ENCODE peak calls at places on chromosomes 13 and 19, in nine cellular contexts. R is mesendoderm, T is IMR-90, L is HepG2, V is SK-N-SH, C is hepatocyte, Y is fibroblast of lung, E is endothelial cell of umbilical vein, D is neuronal stem cell. A is an unnamed sample.

GRCh38 chr13:72963762-72964161 is 95.0 kb upstream of the KLF5 start:
- DNase-seq in R (no peak), T (no peak), L (no peak), V (no peak), C (no peak), Y (no peak), E (no peak), D (no peak), A (no peak)

GRCh38 chr13:108700421-108701170 is 71.2 kb downstream of the MYO16 start:
- DNase-seq in R (no peak), T (peak; percentile 71), L (no peak), V (no peak), C (peak; percentile 11), Y (peak; percentile 75), E (no peak), D (no peak), A (no peak)

GRCh38 chr13:112734696-112735547 is 45.1 kb downstream of the ATP11A start:
- DNase-seq in R (no peak), T (peak; percentile 18), L (no peak), V (no peak), C (no peak), Y (no peak), E (no peak), D (no peak), A (no peak)

GRCh38 chr13:36298535-36299068 is 988 bp upstream of the CCDC169 start:
- DNase-seq in R (peak; percentile 84), T (no peak), L (no peak), V (no peak), C (no peak), Y (no peak), E (peak; percentile 13), D (peak; percentile 80), A (no peak)

GRCh38 chr13:40611635-40612422 is 54.6 kb downstream of the FOXO1 start:
- DNase-seq in R (peak; percentile 42), T (no peak), L (no peak), V (no peak), C (no peak), Y (no peak), E (no peak), D (no peak), A (no peak)

GRCh38 chr13:41402695-41403511 is 54.4 kb upstream of the RGCC start:
- DNase-seq in R (peak; percentile 54), T (no peak), L (peak; percentile 29), V (no peak), C (no peak), Y (no peak), E (no peak), D (no peak), A (no peak)

GRCh38 chr13:25777509-25777908 is 274.3 kb downstream of the SHISA2 start:
- DNase-seq in R (no peak), T (no peak), L (no peak), V (no peak), C (no peak), Y (no peak), E (no peak), D (no peak), A (no peak)

GRCh38 chr19:39144487-39145071 is 19.0 kb downstream of the PAK4 start:
- DNase-seq in R (peak; percentile 53), T (peak; percentile 22), L (no peak), V (peak; percentile 80), C (peak; percentile 23), Y (peak; percentile 41), E (peak; percentile 90), D (no peak), A (no peak)

GRCh38 chr19:3842948-3843347 is 25.9 kb downstream of the ZFR2 start:
- DNase-seq in R (no peak), T (no peak), L (no peak), V (no peak), C (no peak), Y (no peak), E (no peak), D (no peak), A (no peak)

GRCh38 chr13:69681722-69682121 is 425.9 kb upstream of the ATXN8OS start:
- DNase-seq in R (no peak), T (no peak), L (no peak), V (no peak), C (no peak), Y (no peak), E (no peak), D (no peak), A (no peak)

GRCh38 chr19:34313188-34313587 is 51.8 kb upstream of the GPI start:
- DNase-seq in R (no peak), T (peak; percentile 84), L (no peak), V (no peak), C (peak; percentile 30), Y (peak; percentile 87), E (peak; percentile 66), D (no peak), A (peak; percentile 81)

GRCh38 chr13:75764251-75764650 is 128.1 kb downstream of the LMO7 start:
- DNase-seq in R (no peak), T (no peak), L (no peak), V (no peak), C (no peak), Y (no peak), E (no peak), D (no peak), A (no peak)

GRCh38 chr19:13956365-13956744 is 4.0 kb downstream of the DCAF15 start:
- DNase-seq in R (no peak), T (no peak), L (no peak), V (no peak), C (peak; percentile 2), Y (no peak), E (no peak), D (no peak), A (no peak)

GRCh38 chr19:13958043-13958442 is 5.7 kb downstream of the DCAF15 start:
- DNase-seq in R (no peak), T (no peak), L (no peak), V (no peak), C (no peak), Y (no peak), E (no peak), D (no peak), A (no peak)

GRCh38 chr19:13954185-13954584 is 1.9 kb downstream of the DCAF15 start:
- DNase-seq in R (no peak), T (no peak), L (no peak), V (no peak), C (no peak), Y (no peak), E (no peak), D (no peak), A (no peak)

GRCh38 chr19:13957107-13957506 is 4.8 kb downstream of the DCAF15 start:
- DNase-seq in R (no peak), T (no peak), L (no peak), V (no peak), C (no peak), Y (no peak), E (no peak), D (no peak), A (no peak)

GRCh38 chr19:13955662-13956364 is 3.5 kb downstream of the DCAF15 start:
- DNase-seq in R (no peak), T (no peak), L (no peak), V (no peak), C (peak; percentile 3), Y (no peak), E (no peak), D (no peak), A (no peak)
- H3K36me3 ChIP-seq in R (peaks cover 7% of the 10 kb centered on the region), T (peaks cover 49% of the 10 kb centered on the region), L (peaks cover 52% of the 10 kb centered on the region), V (peaks cover 47% of the 10 kb centered on the region), C (no peaks in the 10 kb centered on the region), Y (peaks cover 33% of the 10 kb centered on the region), E (peaks cover 31% of the 10 kb centered on the region), D (peaks cover 71% of the 10 kb centered on the region), A (peaks cover 4% of the 10 kb centered on the region)

GRCh38 chr13:95641961-95642621 is 2.4 kb downstream of the DZIP1 start:
- DNase-seq in R (peak; percentile 57), T (peak; percentile 43), L (peak; percentile 44), V (peak; percentile 77), C (peak; percentile 73), Y (peak; percentile 72), E (peak; percentile 52), D (peak; percentile 6), A (peak; percentile 77)

GRCh38 chr13:95643009-95643408 is 1.5 kb downstream of the DZIP1 start:
- DNase-seq in R (peak; percentile 32), T (no peak), L (no peak), V (peak; percentile 17), C (no peak), Y (no peak), E (peak; percentile 4), D (no peak), A (no peak)

GRCh38 chr13:95643471-95643813 is 1.1 kb downstream of the DZIP1 start:
- DNase-seq in R (peak; percentile 67), T (peak; percentile 43), L (peak; percentile 6), V (peak; percentile 57), C (peak; percentile 16), Y (peak; percentile 56), E (no peak), D (peak; percentile 18), A (peak; percentile 58)

GRCh38 chr13:95643814-95644598 is 500 bp downstream of the DZIP1 start:
- DNase-seq in R (peak; percentile 67), T (peak; percentile 35), L (peak; percentile 2), V (peak; percentile 80), C (peak; percentile 32), Y (peak; percentile 57), E (peak; percentile 67), D (no peak), A (peak; percentile 74)

DNA sequence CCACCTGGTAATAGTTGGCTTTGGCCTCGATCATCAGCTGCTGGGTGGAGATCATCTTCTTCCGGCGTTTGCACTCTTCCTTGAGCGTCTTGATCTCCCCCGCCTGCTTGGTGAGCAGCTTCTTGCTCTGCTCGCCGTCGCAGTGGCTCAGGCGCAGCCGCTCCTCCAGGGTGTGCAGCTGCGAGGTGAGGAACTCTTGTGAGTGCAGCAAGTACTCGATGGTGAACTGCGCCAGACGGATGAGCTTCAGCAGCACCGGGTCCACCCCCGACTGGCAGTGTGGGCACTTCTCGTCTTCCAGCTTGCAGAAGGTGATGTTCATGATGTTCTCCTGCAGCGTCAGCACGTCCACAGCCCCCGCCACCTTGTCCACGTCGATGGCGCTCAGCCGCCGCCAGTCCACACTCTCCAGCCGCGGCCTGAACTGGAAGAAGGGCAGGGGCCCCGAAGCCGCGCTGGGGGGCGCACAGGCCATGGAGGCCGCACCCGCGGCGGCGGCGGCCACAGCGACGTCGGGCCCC is 3.2 kb downstream of the DZIP1 start:
- DNase-seq in R (no peak), T (peak; percentile 27), L (no peak), V (no peak), C (peak; percentile 10), Y (peak; percentile 53), E (peak; percentile 20), D (no peak), A (peak; percentile 33)
- H3K4me2 ChIP-seq in R (no peak overlapping the region), T (peak overlapping the region; percentile 79), L (no peak overlapping the region), V (peak overlapping the region; percentile 99), C (peak overlapping the region; percentile 94), Y (peak overlapping the region; percentile 66), E (peak overlapping the region; percentile 40), D (peak overlapping the region; percentile 21), A (peak overlapping the region; percentile 90)

DNA sequence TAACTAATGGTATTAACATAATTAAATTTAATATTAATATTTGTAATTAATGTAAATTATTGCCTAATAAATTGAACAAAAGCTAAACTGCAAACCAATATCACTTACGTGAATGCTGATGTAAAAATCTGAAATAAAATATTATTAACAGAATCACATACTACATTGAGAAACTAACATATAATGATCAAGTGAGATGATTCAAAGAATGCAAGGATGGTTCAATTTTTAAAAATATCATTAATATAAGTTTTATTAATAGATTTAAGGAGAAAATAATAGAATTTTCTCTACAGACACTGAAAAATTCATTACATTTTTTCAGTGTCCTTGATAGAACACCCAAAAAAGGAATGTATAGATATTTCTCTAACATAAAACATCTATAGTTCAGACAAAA is 23.5 kb upstream of the EBPL start:
- DNase-seq in R (no peak), T (no peak), L (no peak), V (no peak), C (no peak), Y (no peak), E (no peak), D (no peak), A (peak; percentile 21)
- H3K36me3 ChIP-seq in R (no peaks in the 10 kb centered on the region), T (peaks cover 11% of the 10 kb centered on the region), L (peaks cover 21% of the 10 kb centered on the region), V (peaks cover 61% of the 10 kb centered on the region), C (peaks cover 6% of the 10 kb centered on the region), Y (no peaks in the 10 kb centered on the region), E (peaks cover 5% of the 10 kb centered on the region), D (peaks cover 80% of the 10 kb centered on the region), A (peaks cover 51% of the 10 kb centered on the region)

GRCh38 chr13:98535501-98536357 is 41.2 kb downstream of the STK24 start:
- DNase-seq in R (peak; percentile 69), T (no peak), L (peak; percentile 22), V (no peak), C (no peak), Y (no peak), E (no peak), D (no peak), A (peak; percentile 52)
- H3K4me2 ChIP-seq in R (no peak overlapping the region), T (no peak overlapping the region), L (peak overlapping the region; percentile 25), V (no peak overlapping the region), C (no peak overlapping the region), Y (no peak overlapping the region), E (no peak overlapping the region), D (no peak overlapping the region), A (no peak overlapping the region)